ENCODE peak calls at places on chromosomes 1 and 21, in eight cellular contexts. One of them, this sample, is unnamed.
A peak's percentile ranks its signal among the peaks of the same experiment; 100 is the strongest.

GRCh38 chr1:231808990-231809389 is 182.4 kb downstream of the DISC1 start:
- DNase-seq in brain microvascular endothelial cell: peak; percentile 59
- DNase-seq in PC-9: no peak
- DNase-seq in GM23338: no peak
- DNase-seq in mammary epithelial cell: peak; percentile 61
- DNase-seq in OCI-LY7: no peak
- DNase-seq in IMR-90: peak; percentile 33
- DNase-seq in tibial nerve: no peak
- DNase-seq in this sample: peak; percentile 76

GRCh38 chr1:42311138-42311537 is 23.9 kb downstream of the FOXJ3 start:
- DNase-seq in GM23338: no peak
- DNase-seq in IMR-90: peak; percentile 26
- DNase-seq in tibial nerve: no peak
- DNase-seq in brain microvascular endothelial cell: no peak
- DNase-seq in OCI-LY7: no peak
- DNase-seq in PC-9: no peak
- DNase-seq in mammary epithelial cell: no peak
- DNase-seq in this sample: no peak

GRCh38 chr1:58047265-58047858 is 499.2 kb downstream of the OMA1 start:
- DNase-seq in brain microvascular endothelial cell: no peak
- DNase-seq in tibial nerve: no peak
- DNase-seq in GM23338: peak; percentile 59
- DNase-seq in PC-9: no peak
- DNase-seq in mammary epithelial cell: no peak
- DNase-seq in IMR-90: no peak
- DNase-seq in OCI-LY7: peak; percentile 33
- DNase-seq in this sample: no peak

GRCh38 chr1:112317140-112317539 is 78.9 kb upstream of the CTTNBP2NL start:
- DNase-seq in PC-9: no peak
- DNase-seq in IMR-90: no peak
- DNase-seq in OCI-LY7: no peak
- DNase-seq in GM23338: no peak
- DNase-seq in mammary epithelial cell: no peak
- DNase-seq in brain microvascular endothelial cell: no peak
- DNase-seq in tibial nerve: no peak
- DNase-seq in this sample: no peak

GRCh38 chr21:33703750-33704606 is 61.7 kb downstream of the ITSN1 start:
- DNase-seq in tibial nerve: no peak
- DNase-seq in OCI-LY7: no peak
- DNase-seq in brain microvascular endothelial cell: no peak
- DNase-seq in PC-9: no peak
- DNase-seq in mammary epithelial cell: no peak
- DNase-seq in GM23338: peak; percentile 49
- DNase-seq in IMR-90: peak; percentile 11
- DNase-seq in this sample: no peak

GRCh38 chr21:29526545-29526944 is 227.8 kb downstream of the BACH1 start:
- DNase-seq in OCI-LY7: peak; percentile 12
- DNase-seq in brain microvascular endothelial cell: no peak
- DNase-seq in PC-9: no peak
- DNase-seq in tibial nerve: no peak
- DNase-seq in IMR-90: no peak
- DNase-seq in mammary epithelial cell: no peak
- DNase-seq in GM23338: no peak
- DNase-seq in this sample: no peak

GRCh38 chr1:29785554-29785953 is 549.2 kb downstream of the PTPRU start:
- DNase-seq in OCI-LY7: no peak
- DNase-seq in tibial nerve: no peak
- DNase-seq in PC-9: no peak
- DNase-seq in brain microvascular endothelial cell: no peak
- DNase-seq in GM23338: no peak
- DNase-seq in IMR-90: no peak
- DNase-seq in mammary epithelial cell: no peak
- DNase-seq in this sample: peak; percentile 43

GRCh38 chr1:248858096-248858890 is 592 bp downstream of the ZNF692 start:
- DNase-seq in mammary epithelial cell: peak; percentile 65
- DNase-seq in OCI-LY7: peak; percentile 86
- DNase-seq in brain microvascular endothelial cell: peak; percentile 35
- DNase-seq in PC-9: peak; percentile 53
- DNase-seq in IMR-90: peak; percentile 64
- DNase-seq in tibial nerve: no peak
- DNase-seq in GM23338: peak; percentile 89
- DNase-seq in this sample: peak; percentile 65

GRCh38 chr1:90781429-90782020 is 64.4 kb upstream of the BARHL2 start:
- DNase-seq in PC-9: no peak
- DNase-seq in mammary epithelial cell: no peak
- DNase-seq in IMR-90: no peak
- DNase-seq in GM23338: no peak
- DNase-seq in brain microvascular endothelial cell: no peak
- DNase-seq in tibial nerve: no peak
- DNase-seq in OCI-LY7: no peak
- DNase-seq in this sample: no peak

GRCh38 chr1:109198745-109199144 is 15.0 kb upstream of the SARS1 start:
- DNase-seq in OCI-LY7: no peak
- DNase-seq in IMR-90: peak; percentile 67
- DNase-seq in brain microvascular endothelial cell: peak; percentile 57
- DNase-seq in GM23338: no peak
- DNase-seq in tibial nerve: no peak
- DNase-seq in mammary epithelial cell: no peak
- DNase-seq in PC-9: no peak
- DNase-seq in this sample: no peak

GRCh38 chr1:178344513-178345077 is 152.2 kb downstream of the CLEC20A start:
- DNase-seq in tibial nerve: no peak
- DNase-seq in brain microvascular endothelial cell: peak; percentile 76
- DNase-seq in PC-9: peak; percentile 70
- DNase-seq in IMR-90: peak; percentile 92
- DNase-seq in mammary epithelial cell: peak; percentile 87
- DNase-seq in GM23338: peak; percentile 85
- DNase-seq in OCI-LY7: peak; percentile 2
- DNase-seq in this sample: no peak

GRCh38 chr1:165824269-165824643 is 3.2 kb upstream of the UCK2 start:
- DNase-seq in PC-9: no peak
- DNase-seq in IMR-90: no peak
- DNase-seq in mammary epithelial cell: no peak
- DNase-seq in GM23338: no peak
- DNase-seq in OCI-LY7: no peak
- DNase-seq in brain microvascular endothelial cell: no peak
- DNase-seq in tibial nerve: no peak
- DNase-seq in this sample: no peak

GRCh38 chr1:90717665-90718410 is 736 bp upstream of the BARHL2 start:
- DNase-seq in GM23338: peak; percentile 89
- DNase-seq in mammary epithelial cell: no peak
- DNase-seq in tibial nerve: no peak
- DNase-seq in brain microvascular endothelial cell: no peak
- DNase-seq in IMR-90: peak; percentile 5
- DNase-seq in PC-9: no peak
- DNase-seq in OCI-LY7: no peak
- DNase-seq in this sample: no peak

GRCh38 chr1:110384581-110385321 is 6.1 kb downstream of the SLC16A4 start:
- DNase-seq in IMR-90: no peak
- DNase-seq in tibial nerve: no peak
- DNase-seq in GM23338: no peak
- DNase-seq in OCI-LY7: peak; percentile 94
- DNase-seq in mammary epithelial cell: no peak
- DNase-seq in brain microvascular endothelial cell: no peak
- DNase-seq in PC-9: no peak
- DNase-seq in this sample: no peak

GRCh38 chr1:160954158-160955104 is at the start of gene ITLN2:
- DNase-seq in brain microvascular endothelial cell: no peak
- DNase-seq in mammary epithelial cell: peak; percentile 47
- DNase-seq in IMR-90: peak; percentile 14
- DNase-seq in PC-9: peak; percentile 43
- DNase-seq in GM23338: peak; percentile 86
- DNase-seq in tibial nerve: no peak
- DNase-seq in OCI-LY7: peak; percentile 77
- DNase-seq in this sample: no peak

GRCh38 chr1:159860456-159860855 is 2.0 kb downstream of the VSIG8 start:
- DNase-seq in mammary epithelial cell: no peak
- DNase-seq in IMR-90: no peak
- DNase-seq in brain microvascular endothelial cell: no peak
- DNase-seq in GM23338: no peak
- DNase-seq in tibial nerve: no peak
- DNase-seq in OCI-LY7: no peak
- DNase-seq in PC-9: no peak
- DNase-seq in this sample: no peak

GRCh38 chr1:159861218-159861617 is 1.2 kb downstream of the VSIG8 start:
- DNase-seq in brain microvascular endothelial cell: no peak
- DNase-seq in tibial nerve: no peak
- DNase-seq in PC-9: no peak
- DNase-seq in GM23338: no peak
- DNase-seq in OCI-LY7: no peak
- DNase-seq in IMR-90: no peak
- DNase-seq in mammary epithelial cell: no peak
- DNase-seq in this sample: no peak

GRCh38 chr1:159862031-159862430 is 426 bp downstream of the VSIG8 start:
- DNase-seq in PC-9: no peak
- DNase-seq in OCI-LY7: no peak
- DNase-seq in brain microvascular endothelial cell: no peak
- DNase-seq in IMR-90: no peak
- DNase-seq in tibial nerve: no peak
- DNase-seq in mammary epithelial cell: no peak
- DNase-seq in GM23338: no peak
- DNase-seq in this sample: no peak

GRCh38 chr1:159857889-159858288 is 4.6 kb downstream of the VSIG8 start:
- DNase-seq in tibial nerve: no peak
- DNase-seq in PC-9: no peak
- DNase-seq in GM23338: no peak
- DNase-seq in mammary epithelial cell: no peak
- DNase-seq in brain microvascular endothelial cell: no peak
- DNase-seq in OCI-LY7: no peak
- DNase-seq in IMR-90: no peak
- DNase-seq in this sample: no peak

GRCh38 chr1:159859757-159860156 is 2.7 kb downstream of the VSIG8 start:
- DNase-seq in IMR-90: no peak
- DNase-seq in PC-9: no peak
- DNase-seq in mammary epithelial cell: no peak
- DNase-seq in GM23338: no peak
- DNase-seq in tibial nerve: no peak
- DNase-seq in brain microvascular endothelial cell: no peak
- DNase-seq in OCI-LY7: no peak
- DNase-seq in this sample: no peak
- H3K27ac ChIP-seq in IMR-90: no peak overlapping the region
- H3K27ac ChIP-seq in PC-9: no peak overlapping the region
- H3K27ac ChIP-seq in mammary epithelial cell: no peak overlapping the region
- H3K27ac ChIP-seq in GM23338: no peak overlapping the region
- H3K27ac ChIP-seq in tibial nerve: no peak overlapping the region
- H3K27ac ChIP-seq in brain microvascular endothelial cell: no peak overlapping the region
- H3K27ac ChIP-seq in OCI-LY7: no peak overlapping the region
- H3K27ac ChIP-seq in this sample: peak overlapping the region; percentile 62

DNA sequence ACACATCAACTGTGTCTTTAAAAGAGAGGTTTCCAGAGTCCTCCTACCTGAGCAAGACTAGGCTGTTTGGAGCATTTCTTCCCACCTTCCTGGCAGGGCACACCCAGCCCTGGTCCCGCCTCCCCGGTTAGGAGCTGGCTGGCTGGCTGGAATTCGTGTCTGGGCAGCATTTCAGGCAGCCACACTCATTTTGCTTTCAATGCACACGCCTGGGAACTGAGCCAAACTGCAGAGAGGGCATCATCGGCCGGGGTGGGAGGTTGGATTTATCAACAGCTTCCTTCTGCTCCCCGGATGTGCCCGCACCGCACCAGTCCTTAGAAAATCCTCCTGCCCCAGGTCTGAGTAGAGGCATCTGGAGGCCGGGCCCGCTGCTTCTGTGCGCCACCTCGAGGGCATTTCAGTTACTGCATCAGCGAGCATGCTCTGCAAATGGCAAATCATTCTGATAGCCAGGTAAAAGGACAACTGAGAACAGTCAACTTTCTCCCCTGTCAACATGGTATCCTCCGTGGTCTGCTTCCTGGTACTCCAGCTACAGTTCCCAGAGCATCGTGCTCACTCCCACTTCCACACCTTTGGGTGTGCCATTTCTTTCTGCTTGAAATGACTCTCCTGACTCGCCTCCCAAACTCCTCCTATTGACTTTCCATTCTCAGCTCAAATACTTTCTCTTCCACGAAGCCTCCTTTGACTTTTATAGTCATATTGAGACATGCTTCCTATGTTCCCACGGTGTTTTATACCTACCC is 20.6 kb downstream of the TCEA3 start:
- DNase-seq in tibial nerve: peak; percentile 83
- DNase-seq in GM23338: peak; percentile 93
- DNase-seq in IMR-90: peak; percentile 89
- DNase-seq in brain microvascular endothelial cell: peak; percentile 83
- DNase-seq in mammary epithelial cell: peak; percentile 100
- DNase-seq in OCI-LY7: peak; percentile 76
- DNase-seq in PC-9: peak; percentile 92
- DNase-seq in this sample: peak; percentile 92
- H3K27ac ChIP-seq in tibial nerve: peak overlapping the region; percentile 67
- H3K27ac ChIP-seq in GM23338: no peak overlapping the region
- H3K27ac ChIP-seq in IMR-90: peak overlapping the region; percentile 23
- H3K27ac ChIP-seq in brain microvascular endothelial cell: peak overlapping the region; percentile 71
- H3K27ac ChIP-seq in mammary epithelial cell: peak overlapping the region; percentile 85
- H3K27ac ChIP-seq in OCI-LY7: no peak overlapping the region
- H3K27ac ChIP-seq in PC-9: peak overlapping the region; percentile 73
- H3K27ac ChIP-seq in this sample: peak overlapping the region; percentile 51

GRCh38 chr1:24353292-24353891 is 34.2 kb downstream of the GRHL3 start:
- DNase-seq in IMR-90: no peak
- DNase-seq in OCI-LY7: no peak
- DNase-seq in mammary epithelial cell: no peak
- DNase-seq in GM23338: no peak
- DNase-seq in PC-9: no peak
- DNase-seq in tibial nerve: no peak
- DNase-seq in brain microvascular endothelial cell: no peak
- DNase-seq in this sample: no peak

GRCh38 chr1:24351918-24352637 is 32.9 kb downstream of the GRHL3 start:
- DNase-seq in tibial nerve: no peak
- DNase-seq in brain microvascular endothelial cell: peak; percentile 57
- DNase-seq in IMR-90: peak; percentile 73
- DNase-seq in OCI-LY7: no peak
- DNase-seq in PC-9: no peak
- DNase-seq in mammary epithelial cell: peak; percentile 55
- DNase-seq in GM23338: no peak
- DNase-seq in this sample: no peak

GRCh38 chr1:24349891-24350290 is 30.7 kb downstream of the GRHL3 start:
- DNase-seq in OCI-LY7: no peak
- DNase-seq in brain microvascular endothelial cell: no peak
- DNase-seq in tibial nerve: no peak
- DNase-seq in mammary epithelial cell: no peak
- DNase-seq in GM23338: no peak
- DNase-seq in PC-9: no peak
- DNase-seq in IMR-90: peak; percentile 51
- DNase-seq in this sample: no peak

GRCh38 chr1:24348196-24348595 is 29.0 kb downstream of the GRHL3 start:
- DNase-seq in tibial nerve: no peak
- DNase-seq in IMR-90: no peak
- DNase-seq in PC-9: no peak
- DNase-seq in OCI-LY7: no peak
- DNase-seq in GM23338: no peak
- DNase-seq in mammary epithelial cell: no peak
- DNase-seq in brain microvascular endothelial cell: no peak
- DNase-seq in this sample: no peak

GRCh38 chr1:24351247-24351646 is 32.1 kb downstream of the GRHL3 start:
- DNase-seq in PC-9: no peak
- DNase-seq in mammary epithelial cell: no peak
- DNase-seq in tibial nerve: no peak
- DNase-seq in GM23338: no peak
- DNase-seq in OCI-LY7: no peak
- DNase-seq in brain microvascular endothelial cell: no peak
- DNase-seq in IMR-90: no peak
- DNase-seq in this sample: no peak
- H3K27ac ChIP-seq in PC-9: no peak overlapping the region
- H3K27ac ChIP-seq in mammary epithelial cell: no peak overlapping the region
- H3K27ac ChIP-seq in tibial nerve: no peak overlapping the region
- H3K27ac ChIP-seq in GM23338: no peak overlapping the region
- H3K27ac ChIP-seq in OCI-LY7: no peak overlapping the region
- H3K27ac ChIP-seq in brain microvascular endothelial cell: no peak overlapping the region
- H3K27ac ChIP-seq in IMR-90: no peak overlapping the region
- H3K27ac ChIP-seq in this sample: no peak overlapping the region

GRCh38 chr1:185441608-185442007 is 124.6 kb upstream of the IVNS1ABP start:
- DNase-seq in OCI-LY7: no peak
- DNase-seq in tibial nerve: no peak
- DNase-seq in GM23338: no peak
- DNase-seq in mammary epithelial cell: peak; percentile 90
- DNase-seq in brain microvascular endothelial cell: peak; percentile 81
- DNase-seq in PC-9: peak; percentile 37
- DNase-seq in IMR-90: peak; percentile 74
- DNase-seq in this sample: no peak
- H3K27ac ChIP-seq in OCI-LY7: no peak overlapping the region
- H3K27ac ChIP-seq in tibial nerve: no peak overlapping the region
- H3K27ac ChIP-seq in GM23338: no peak overlapping the region
- H3K27ac ChIP-seq in mammary epithelial cell: peak overlapping the region; percentile 5
- H3K27ac ChIP-seq in brain microvascular endothelial cell: peak overlapping the region; percentile 29
- H3K27ac ChIP-seq in PC-9: no peak overlapping the region
- H3K27ac ChIP-seq in IMR-90: no peak overlapping the region
- H3K27ac ChIP-seq in this sample: no peak overlapping the region

This sample was measured in right atrium auricular region.